ENCODE peak calls at places on chromosome X, in eight cellular contexts. D, C, B, V, T, Q, K and P are unnamed samples.

GRCh38 chrX:14064632-14065432 is 35.1 kb upstream of the GEMIN8 start:
- DNase-seq in T (no peak), V (no peak), C (peak; percentile 38), D (no peak), Q (peak; percentile 55), B (no peak), K (peak; percentile 13), P (no peak)

GRCh38 chrX:42531431-42531830 is 246.5 kb downstream of the PPP1R2C start:
- DNase-seq in K (no peak), V (no peak), D (no peak), T (no peak), C (no peak), B (no peak), Q (no peak), P (no peak)

GRCh38 chrX:133405498-133406180 is 9.7 kb downstream of the GPC4 start:
- DNase-seq in Q (no peak), K (no peak), D (no peak), V (no peak), B (no peak), T (no peak), C (no peak), P (no peak)

GRCh38 chrX:123324628-123325027 is 140.6 kb downstream of the GRIA3 start:
- DNase-seq in K (no peak), D (no peak), C (no peak), V (no peak), Q (no peak), B (no peak), T (no peak), P (no peak)

GRCh38 chrX:153494541-153495361 is at the start of gene BGN:
- DNase-seq in T (peak; percentile 26), V (peak; percentile 62), C (no peak), D (peak; percentile 63), B (no peak), Q (peak; percentile 15), K (no peak), P (peak; percentile 60)

GRCh38 chrX:135688137-135688536 is 25.3 kb upstream of the CT45A1 start:
- DNase-seq in Q (no peak), V (no peak), K (peak; percentile 18), D (no peak), T (no peak), C (no peak), B (no peak), P (no peak)

GRCh38 chrX:110699109-110699508 is 96.5 kb downstream of the CHRDL1 start:
- DNase-seq in C (no peak), V (no peak), B (no peak), T (no peak), D (no peak), K (no peak), Q (no peak), P (no peak)

GRCh38 chrX:45803383-45803921 is 602.8 kb upstream of the DIPK2B start:
- DNase-seq in C (no peak), V (no peak), B (no peak), T (no peak), K (peak; percentile 73), Q (no peak), D (no peak), P (no peak)

GRCh38 chrX:141405878-141406492 is 163.7 kb upstream of the SPANXC start:
- DNase-seq in C (no peak), V (no peak), Q (peak; percentile 61), K (no peak), D (no peak), T (no peak), B (no peak), P (no peak)

GRCh38 chrX:148552775-148553174 is 52.4 kb downstream of the AFF2 start:
- DNase-seq in K (no peak), T (no peak), Q (peak; percentile 1), B (no peak), C (no peak), V (no peak), D (no peak), P (no peak)

GRCh38 chrX:17848545-17849265 is 12.4 kb downstream of the RAI2 start:
- DNase-seq in C (no peak), T (no peak), V (no peak), Q (no peak), K (no peak), D (no peak), B (no peak), P (no peak)

DNA sequence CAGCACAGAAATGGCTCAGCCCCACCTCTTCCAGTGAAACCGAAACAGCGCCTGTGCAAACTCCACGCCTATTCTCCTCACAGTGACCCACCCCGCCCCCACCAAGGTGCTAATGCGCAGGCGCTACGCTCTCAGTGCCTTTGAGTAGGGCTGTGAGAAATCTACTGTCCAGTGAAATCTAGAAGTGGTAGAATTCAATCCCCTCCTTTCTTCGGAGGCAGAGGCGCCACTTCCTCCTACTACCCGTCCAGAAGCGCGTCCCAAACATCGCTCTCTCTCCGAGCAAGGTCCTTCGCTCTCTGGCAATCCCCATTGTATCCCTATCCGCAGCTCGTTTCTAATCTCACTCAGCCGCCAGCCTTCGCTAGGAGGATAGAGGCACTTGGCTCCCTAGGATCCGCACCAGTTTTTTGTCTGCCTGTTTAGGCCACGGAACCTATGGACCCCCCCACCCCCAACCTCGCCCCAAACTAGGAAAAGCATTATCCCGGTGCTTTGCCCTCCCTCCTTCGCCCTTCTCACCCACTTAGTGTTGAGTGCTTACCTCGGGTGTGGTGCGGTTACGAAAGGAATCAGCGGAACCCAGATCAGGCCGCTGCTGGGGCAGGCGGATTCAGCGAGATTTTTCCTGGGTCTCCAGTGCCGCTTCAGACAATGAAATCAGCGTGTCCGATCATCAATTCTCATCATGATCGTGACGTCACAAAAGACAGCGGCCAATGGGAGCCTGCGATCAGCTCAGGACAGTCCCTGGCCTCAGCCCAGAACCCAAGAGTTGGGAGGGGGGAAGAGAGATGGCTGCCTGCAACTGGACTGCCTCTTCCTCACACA is at the start of gene HDX:
- DNase-seq in B (peak; percentile 92), Q (peak; percentile 44), D (peak; percentile 86), K (no peak), V (peak; percentile 92), T (peak; percentile 16), C (peak; percentile 87), P (peak; percentile 87)
- TF ChIP-seq POLR2A in B (no peak), Q (peak; percentile 36), D (peak; percentile 28), K (no peak), V (no peak), T (no peak), C (peak; percentile 49), P (peak; percentile 18)

GRCh38 chrX:1507511-1508463 is 29.2 kb downstream of the P2RY8 start:
- DNase-seq in K (no peak), C (peak; percentile 37), V (no peak), Q (no peak), D (no peak), T (no peak), B (peak; percentile 32), P (no peak)
- TF ChIP-seq POLR2A in K (no peak), C (no peak), V (no peak), Q (no peak), D (no peak), T (no peak), B (no peak), P (no peak)

GRCh38 chrX:154548028-154548316 is 552 bp downstream of the IKBKG start:
- DNase-seq in B (no peak), C (no peak), T (no peak), V (no peak), Q (no peak), D (no peak), K (no peak), P (no peak)

GRCh38 chrX:154547245-154548027 is at the start of gene IKBKG:
- DNase-seq in V (peak; percentile 93), B (peak; percentile 96), D (peak; percentile 92), T (peak; percentile 77), K (peak; percentile 72), Q (peak; percentile 82), C (peak; percentile 92), P (peak; percentile 92)

GRCh38 chrX:154545673-154546274 is 872 bp downstream of the G6PD start:
- DNase-seq in K (no peak), V (no peak), T (no peak), C (no peak), Q (no peak), D (no peak), B (no peak), P (no peak)

GRCh38 chrX:154544885-154545284 is 1.8 kb downstream of the G6PD start:
- DNase-seq in T (no peak), B (no peak), K (no peak), Q (no peak), V (no peak), D (no peak), C (no peak), P (no peak)

GRCh38 chrX:154546354-154547244 is at the start of gene G6PD:
- DNase-seq in Q (peak; percentile 65), T (peak; percentile 43), D (no peak), V (peak; percentile 76), C (peak; percentile 83), B (no peak), K (peak; percentile 6), P (no peak)
- TF ChIP-seq POLR2A in Q (peak; percentile 92), T (peak; percentile 49), D (peak; percentile 46), V (no peak), C (no peak), B (no peak), K (peak; percentile 40), P (peak; percentile 33)

GRCh38 chrX:103092942-103093341 is at the start of gene NXF3:
- DNase-seq in B (no peak), T (no peak), D (no peak), C (no peak), V (no peak), K (no peak), Q (no peak), P (no peak)
- TF ChIP-seq POLR2A in B (no peak), T (no peak), D (no peak), C (no peak), V (no peak), K (no peak), Q (no peak), P (no peak)

GRCh38 chrX:12891915-12892506 is 14.4 kb upstream of the TLR8 start:
- DNase-seq in T (no peak), D (no peak), Q (no peak), K (no peak), C (no peak), B (no peak), V (no peak), P (no peak)

GRCh38 chrX:12887767-12888166 is 18.7 kb upstream of the TLR8 start:
- DNase-seq in K (no peak), T (no peak), C (no peak), D (no peak), Q (no peak), B (no peak), V (no peak), P (no peak)

GRCh38 chrX:12890467-12890866 is 16.0 kb upstream of the TLR8 start:
- DNase-seq in C (no peak), Q (no peak), D (no peak), V (no peak), T (no peak), B (no peak), K (no peak), P (no peak)

GRCh38 chrX:12894074-12894691 is 12.2 kb upstream of the TLR8 start:
- DNase-seq in D (no peak), Q (peak; percentile 33), V (peak; percentile 32), K (peak; percentile 21), T (peak; percentile 28), C (peak; percentile 37), B (no peak), P (no peak)

DNA sequence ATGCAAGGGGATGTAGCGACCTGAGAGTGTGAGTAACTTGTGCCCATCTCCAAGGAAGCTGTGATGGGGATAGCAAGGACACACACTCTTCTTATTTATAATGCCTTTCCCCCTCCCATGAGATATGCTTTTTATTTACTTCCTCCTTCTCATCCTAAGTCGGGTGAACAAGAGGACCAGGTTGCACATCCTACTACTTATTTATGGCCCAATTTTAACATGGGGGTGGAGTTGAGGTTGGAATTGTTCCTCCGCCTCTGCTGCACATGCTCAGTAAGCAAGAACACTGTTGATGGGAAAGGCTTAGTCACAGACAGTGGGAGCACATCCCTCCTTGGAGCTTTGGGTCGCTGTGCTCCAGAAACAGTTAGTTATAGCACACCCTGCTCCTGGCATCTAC is 15.3 kb upstream of the TLR8 start:
- DNase-seq in B (no peak), T (no peak), Q (no peak), K (no peak), D (no peak), V (no peak), C (no peak), P (no peak)
- TF ChIP-seq POLR2A in B (no peak), T (no peak), Q (no peak), K (no peak), D (no peak), V (no peak), C (no peak), P (no peak)